ENCODE peak calls at places on chromosomes 6 and 20, in seven cellular contexts. One of them, this sample, is unnamed.

GRCh38 chr20:63826753-63827152 is 4.3 kb downstream of the ZBTB46 start:
- DNase-seq in NB4: peak; percentile 0
- DNase-seq in HFF-Myc: no peak
- DNase-seq in A549: no peak
- DNase-seq in fibroblast of mammary gland: no peak
- DNase-seq in MM.1S: no peak
- DNase-seq in choroid plexus epithelial cell: no peak
- DNase-seq in this sample: no peak

GRCh38 chr6:112043032-112044007 is 10.6 kb upstream of the CCN6 start:
- DNase-seq in A549: peak; percentile 86
- DNase-seq in MM.1S: peak; percentile 80
- DNase-seq in choroid plexus epithelial cell: peak; percentile 93
- DNase-seq in fibroblast of mammary gland: peak; percentile 90
- DNase-seq in NB4: peak; percentile 95
- DNase-seq in HFF-Myc: peak; percentile 78
- DNase-seq in this sample: peak; percentile 33

GRCh38 chr20:24612799-24613775 is 143.7 kb downstream of the SYNDIG1 start:
- DNase-seq in MM.1S: no peak
- DNase-seq in choroid plexus epithelial cell: peak; percentile 20
- DNase-seq in A549: no peak
- DNase-seq in HFF-Myc: no peak
- DNase-seq in NB4: no peak
- DNase-seq in fibroblast of mammary gland: no peak
- DNase-seq in this sample: no peak

GRCh38 chr20:347640-348484 is 951 bp downstream of the NRSN2 start:
- DNase-seq in choroid plexus epithelial cell: peak; percentile 98
- DNase-seq in NB4: peak; percentile 98
- DNase-seq in A549: peak; percentile 97
- DNase-seq in MM.1S: peak; percentile 86
- DNase-seq in fibroblast of mammary gland: peak; percentile 89
- DNase-seq in HFF-Myc: no peak
- DNase-seq in this sample: no peak

GRCh38 chr6:21826031-21826430 is 232.5 kb downstream of the SOX4 start:
- DNase-seq in MM.1S: no peak
- DNase-seq in HFF-Myc: no peak
- DNase-seq in choroid plexus epithelial cell: peak; percentile 38
- DNase-seq in A549: peak; percentile 17
- DNase-seq in NB4: no peak
- DNase-seq in fibroblast of mammary gland: no peak
- DNase-seq in this sample: no peak

GRCh38 chr20:58650181-58650775 is 805 bp upstream of the STX16 start:
- DNase-seq in HFF-Myc: no peak
- DNase-seq in A549: no peak
- DNase-seq in choroid plexus epithelial cell: no peak
- DNase-seq in MM.1S: no peak
- DNase-seq in fibroblast of mammary gland: no peak
- DNase-seq in NB4: no peak
- DNase-seq in this sample: no peak

GRCh38 chr6:139402935-139403386 is 28.5 kb upstream of the CITED2 start:
- DNase-seq in NB4: no peak
- DNase-seq in A549: no peak
- DNase-seq in fibroblast of mammary gland: peak; percentile 97
- DNase-seq in MM.1S: no peak
- DNase-seq in HFF-Myc: peak; percentile 81
- DNase-seq in choroid plexus epithelial cell: peak; percentile 95
- DNase-seq in this sample: peak; percentile 91

GRCh38 chr6:13065596-13065995 is 262.7 kb downstream of the TBC1D7 start:
- DNase-seq in HFF-Myc: no peak
- DNase-seq in choroid plexus epithelial cell: no peak
- DNase-seq in A549: no peak
- DNase-seq in NB4: no peak
- DNase-seq in fibroblast of mammary gland: peak; percentile 19
- DNase-seq in MM.1S: no peak
- DNase-seq in this sample: no peak

GRCh38 chr6:53746442-53747103 is 48.2 kb upstream of the LRRC1 start:
- DNase-seq in NB4: no peak
- DNase-seq in choroid plexus epithelial cell: no peak
- DNase-seq in HFF-Myc: no peak
- DNase-seq in A549: no peak
- DNase-seq in fibroblast of mammary gland: no peak
- DNase-seq in MM.1S: no peak
- DNase-seq in this sample: no peak

GRCh38 chr20:32325706-32326506 is 32.2 kb upstream of the ASXL1 start:
- DNase-seq in fibroblast of mammary gland: peak; percentile 68
- DNase-seq in HFF-Myc: peak; percentile 15
- DNase-seq in A549: peak; percentile 91
- DNase-seq in MM.1S: no peak
- DNase-seq in choroid plexus epithelial cell: peak; percentile 72
- DNase-seq in NB4: no peak
- DNase-seq in this sample: no peak

GRCh38 chr6:71290611-71291010 is 2.0 kb downstream of the OGFRL1 start:
- DNase-seq in MM.1S: no peak
- DNase-seq in fibroblast of mammary gland: no peak
- DNase-seq in NB4: no peak
- DNase-seq in HFF-Myc: no peak
- DNase-seq in choroid plexus epithelial cell: no peak
- DNase-seq in A549: no peak
- DNase-seq in this sample: no peak

GRCh38 chr6:85866758-85867401 is 224.2 kb upstream of the SYNCRIP start:
- DNase-seq in MM.1S: no peak
- DNase-seq in NB4: no peak
- DNase-seq in A549: no peak
- DNase-seq in fibroblast of mammary gland: no peak
- DNase-seq in choroid plexus epithelial cell: no peak
- DNase-seq in HFF-Myc: no peak
- DNase-seq in this sample: no peak

GRCh38 chr6:85866373-85866740 is 223.7 kb upstream of the SYNCRIP start:
- DNase-seq in NB4: no peak
- DNase-seq in fibroblast of mammary gland: peak; percentile 45
- DNase-seq in HFF-Myc: no peak
- DNase-seq in A549: no peak
- DNase-seq in MM.1S: no peak
- DNase-seq in choroid plexus epithelial cell: peak; percentile 18
- DNase-seq in this sample: no peak

GRCh38 chr6:85867595-85867994 is 224.9 kb upstream of the SYNCRIP start:
- DNase-seq in choroid plexus epithelial cell: no peak
- DNase-seq in fibroblast of mammary gland: no peak
- DNase-seq in A549: no peak
- DNase-seq in MM.1S: no peak
- DNase-seq in NB4: no peak
- DNase-seq in HFF-Myc: no peak
- DNase-seq in this sample: no peak

GRCh38 chr6:85865665-85866372 is 223.1 kb upstream of the SYNCRIP start:
- DNase-seq in MM.1S: peak; percentile 31
- DNase-seq in HFF-Myc: peak; percentile 29
- DNase-seq in fibroblast of mammary gland: peak; percentile 78
- DNase-seq in A549: peak; percentile 12
- DNase-seq in choroid plexus epithelial cell: peak; percentile 77
- DNase-seq in NB4: peak; percentile 27
- DNase-seq in this sample: no peak

DNA sequence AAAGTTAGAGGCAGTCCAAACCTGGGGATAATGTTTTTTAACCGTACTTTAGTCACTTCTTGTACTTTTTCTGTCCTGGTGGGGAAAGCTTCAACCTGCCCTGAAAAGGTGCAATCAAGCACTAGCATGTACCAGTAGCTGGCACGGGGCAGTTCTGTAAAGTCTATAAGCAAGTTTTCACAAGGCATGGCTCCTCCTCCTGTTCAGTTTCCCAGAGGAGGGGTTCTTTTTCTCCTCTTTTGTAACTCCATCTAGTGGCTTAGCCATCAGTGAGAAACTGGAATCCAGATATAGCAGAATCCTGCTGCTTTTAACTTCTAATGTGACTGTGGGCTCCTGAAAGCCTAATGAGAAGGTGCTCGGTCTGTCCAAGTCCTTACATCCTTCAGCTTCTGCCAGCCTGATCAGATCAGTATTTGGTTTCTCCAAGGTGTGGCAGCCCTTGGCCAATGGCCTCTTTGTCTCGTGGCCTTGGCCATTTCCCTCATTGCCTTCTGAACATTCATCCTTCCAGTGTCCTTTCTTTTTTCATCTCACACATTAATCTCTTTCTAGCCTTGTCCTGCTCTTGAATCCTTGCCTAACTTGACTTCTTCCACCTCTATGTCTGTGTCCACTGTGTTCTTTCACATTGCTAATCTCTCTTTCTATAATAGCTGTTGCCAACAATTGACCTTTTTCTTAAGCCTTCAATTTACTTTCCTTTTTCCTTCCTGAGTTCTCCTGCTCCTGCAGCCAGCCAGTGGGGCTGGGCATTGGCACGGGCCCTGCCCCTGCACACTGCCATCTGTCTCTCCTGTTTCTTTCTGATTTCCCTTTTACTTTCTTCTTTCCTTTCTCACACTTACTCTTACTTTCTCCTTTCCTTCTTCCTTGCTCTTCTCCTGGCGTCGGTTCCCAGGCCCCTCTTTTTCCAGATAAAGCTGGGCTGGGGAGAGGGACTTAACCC is 222.0 kb upstream of the SYNCRIP start:
- DNase-seq in fibroblast of mammary gland: peak; percentile 34
- DNase-seq in NB4: peak; percentile 20
- DNase-seq in A549: no peak
- DNase-seq in MM.1S: no peak
- DNase-seq in choroid plexus epithelial cell: peak; percentile 49
- DNase-seq in HFF-Myc: no peak
- DNase-seq in this sample: no peak
- TF ChIP-seq CTCF in fibroblast of mammary gland: peak; percentile 8
- TF ChIP-seq CTCF in NB4: no peak
- TF ChIP-seq CTCF in A549: no peak
- TF ChIP-seq CTCF in MM.1S: no peak
- TF ChIP-seq CTCF in choroid plexus epithelial cell: peak; percentile 31
- TF ChIP-seq CTCF in HFF-Myc: no peak
- TF ChIP-seq CTCF in this sample: no peak

GRCh38 chr6:168197636-168198301 is 118.8 kb upstream of the FRMD1 start:
- DNase-seq in A549: no peak
- DNase-seq in fibroblast of mammary gland: no peak
- DNase-seq in choroid plexus epithelial cell: no peak
- DNase-seq in MM.1S: no peak
- DNase-seq in NB4: no peak
- DNase-seq in HFF-Myc: no peak
- DNase-seq in this sample: no peak
- H3K4me3 ChIP-seq in A549: no peak overlapping the region
- H3K4me3 ChIP-seq in fibroblast of mammary gland: no peak overlapping the region
- H3K4me3 ChIP-seq in choroid plexus epithelial cell: no peak overlapping the region
- H3K4me3 ChIP-seq in MM.1S: no peak overlapping the region
- H3K4me3 ChIP-seq in NB4: no peak overlapping the region
- H3K4me3 ChIP-seq in HFF-Myc: no peak overlapping the region
- H3K4me3 ChIP-seq in this sample: no peak overlapping the region

DNA sequence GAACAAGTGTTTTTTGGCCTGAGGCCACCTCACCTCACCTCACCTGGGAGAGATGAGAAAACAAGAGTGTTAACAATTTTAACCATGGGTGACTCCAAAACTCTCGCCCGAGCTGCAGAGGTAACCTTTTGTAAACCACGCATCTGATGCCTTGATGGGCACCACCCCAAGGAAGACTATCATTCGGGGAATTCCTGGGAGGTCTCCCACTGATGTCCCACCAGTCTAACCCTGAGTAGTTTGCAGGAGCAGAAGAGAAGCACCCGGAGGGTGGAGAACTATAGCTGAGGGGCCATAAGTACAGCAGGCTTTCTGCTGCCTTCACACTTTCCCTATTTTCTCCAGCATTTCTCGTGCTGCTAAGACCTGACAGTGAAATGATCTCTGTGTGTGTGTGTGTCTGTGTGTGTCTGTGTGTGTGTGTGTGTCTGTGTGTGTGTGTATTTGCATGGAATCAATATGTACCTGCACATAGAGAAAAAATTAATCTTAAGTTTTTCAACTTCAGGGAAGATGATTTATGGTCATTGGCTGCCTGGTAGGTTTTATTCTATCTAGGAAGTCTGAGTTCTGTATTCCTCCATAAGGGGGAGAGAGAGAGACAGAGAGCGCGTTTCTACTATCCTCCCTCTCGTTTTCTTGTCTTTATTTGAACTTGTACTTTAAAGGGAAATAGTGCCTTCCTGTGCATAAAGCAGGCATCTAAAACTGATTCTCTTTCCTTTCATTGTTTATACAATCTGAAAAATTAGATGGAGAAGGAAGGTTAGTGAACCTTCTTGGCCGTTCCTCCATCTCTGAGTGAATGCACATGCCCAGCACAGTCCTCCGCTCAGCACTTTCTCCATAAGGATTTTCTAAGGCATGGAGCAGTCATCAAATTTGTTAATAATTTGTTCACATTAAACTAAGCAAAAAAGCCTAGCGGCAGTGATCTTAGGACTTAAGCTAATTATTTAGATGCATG is 75.9 kb downstream of the CAP2 start:
- DNase-seq in A549: peak; percentile 3
- DNase-seq in NB4: no peak
- DNase-seq in MM.1S: no peak
- DNase-seq in choroid plexus epithelial cell: peak; percentile 54
- DNase-seq in HFF-Myc: no peak
- DNase-seq in fibroblast of mammary gland: peak; percentile 43
- DNase-seq in this sample: no peak
- TF ChIP-seq CTCF in A549: no peak
- TF ChIP-seq CTCF in NB4: no peak
- TF ChIP-seq CTCF in MM.1S: no peak
- TF ChIP-seq CTCF in choroid plexus epithelial cell: peak; percentile 57
- TF ChIP-seq CTCF in HFF-Myc: no peak
- TF ChIP-seq CTCF in fibroblast of mammary gland: peak; percentile 45
- TF ChIP-seq CTCF in this sample: no peak

DNA sequence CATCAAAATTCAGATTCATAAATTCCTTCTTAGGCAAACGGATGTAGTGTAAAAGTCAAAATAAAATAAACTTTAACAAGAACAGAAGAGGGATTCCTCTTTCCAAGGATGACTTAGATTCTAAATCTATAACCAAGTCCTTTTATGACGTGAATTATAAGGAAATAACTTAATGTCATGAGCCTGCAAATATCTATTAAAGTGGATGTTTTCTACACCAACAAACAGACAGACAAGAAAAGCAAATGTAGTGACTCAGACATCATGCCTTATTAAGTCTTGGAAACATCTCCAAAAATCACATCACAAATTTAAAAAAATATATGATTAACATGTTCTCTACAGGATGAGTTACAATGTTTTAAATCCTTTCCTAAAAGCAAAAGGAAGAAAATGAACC is 397.1 kb downstream of the ESR1 start:
- DNase-seq in choroid plexus epithelial cell: no peak
- DNase-seq in MM.1S: no peak
- DNase-seq in HFF-Myc: no peak
- DNase-seq in NB4: no peak
- DNase-seq in A549: no peak
- DNase-seq in fibroblast of mammary gland: peak; percentile 10
- DNase-seq in this sample: no peak
- H3K4me3 ChIP-seq in choroid plexus epithelial cell: no peak overlapping the region
- H3K4me3 ChIP-seq in MM.1S: no peak overlapping the region
- H3K4me3 ChIP-seq in HFF-Myc: no peak overlapping the region
- H3K4me3 ChIP-seq in NB4: no peak overlapping the region
- H3K4me3 ChIP-seq in A549: no peak overlapping the region
- H3K4me3 ChIP-seq in fibroblast of mammary gland: no peak overlapping the region
- H3K4me3 ChIP-seq in this sample: no peak overlapping the region